ENCODE peak calls at places on chromosomes 2 and 18, in four cellular contexts. K, S, H and G are unnamed samples.

GRCh38 chr2:45699032-45699658 is 47.7 kb downstream of the PRKCE start:
- DNase-seq in K (peak), S (no peak), H (peak), G (no peak)

GRCh38 chr2:133477614-133477990 is 90.7 kb downstream of the NCKAP5 start:
- DNase-seq in K (peak), S (no peak), H (no peak), G (no peak)

GRCh38 chr2:109214651-109215371 is 85.8 kb downstream of the SH3RF3 start:
- DNase-seq in K (no peak), S (no peak), H (no peak), G (no peak)

GRCh38 chr18:57048859-57049258 is 98.0 kb upstream of the BOD1L2 start:
- DNase-seq in K (no peak), S (no peak), H (no peak), G (no peak)

GRCh38 chr2:118860506-118860905 is 13.1 kb upstream of the EN1 start:
- DNase-seq in K (no peak), S (no peak), H (no peak), G (no peak)

GRCh38 chr2:66034467-66034866 is 400.5 kb upstream of the MEIS1 start:
- DNase-seq in K (no peak), S (no peak), H (no peak), G (no peak)

GRCh38 chr2:69102234-69102633 is 89.3 kb downstream of the ANTXR1 start:
- DNase-seq in K (no peak), S (no peak), H (no peak), G (no peak)

GRCh38 chr18:73544618-73545017 is 603.0 kb downstream of the FBXO15 start:
- DNase-seq in K (no peak), S (no peak), H (no peak), G (no peak)

GRCh38 chr2:80429251-80429650 is 124.7 kb upstream of the LRRTM1 start:
- DNase-seq in K (no peak), S (no peak), H (no peak), G (no peak)

GRCh38 chr18:48806551-48807261 is 144.1 kb downstream of the SMAD7 start:
- DNase-seq in K (peak), S (peak), H (peak), G (no peak)

GRCh38 chr2:101387151-101387807 is at the start of gene CREG2:
- DNase-seq in K (peak), S (peak), H (peak), G (peak)

GRCh38 chr2:3202926-3203325 is 174.7 kb downstream of the EIPR1 start:
- DNase-seq in K (no peak), S (no peak), H (no peak), G (no peak)

DNA sequence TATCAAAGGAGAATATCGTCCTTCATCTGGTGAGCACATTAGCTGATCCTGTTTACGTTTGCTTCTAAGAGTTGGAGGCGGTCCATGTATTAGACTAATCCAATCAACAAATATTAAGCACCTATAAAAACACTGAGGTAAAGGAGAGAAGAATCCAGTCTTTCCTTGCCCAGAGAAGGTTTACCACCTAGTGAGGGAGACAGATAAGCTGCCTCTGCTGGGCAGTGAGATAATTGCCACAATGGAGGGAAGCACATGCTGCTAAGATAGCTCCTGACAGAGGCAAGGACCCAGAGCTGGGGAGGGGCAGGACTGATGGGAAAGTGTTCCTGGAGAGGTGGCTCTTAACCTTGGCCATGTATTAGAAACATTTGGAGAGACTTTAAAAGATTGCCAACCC is 36.7 kb upstream of the ST8SIA5 start:
- DNase-seq in K (no peak), S (peak), H (no peak), G (no peak)
- TF ChIP-seq CTCF in K (no peak), S (peak), H (no peak), G (no peak)

GRCh38 chr2:75311993-75312392 is 112.7 kb upstream of the TACR1 start:
- DNase-seq in K (no peak), S (peak), H (no peak), G (peak)
- TF ChIP-seq CTCF in K (no peak), S (peak), H (no peak), G (peak)

DNA sequence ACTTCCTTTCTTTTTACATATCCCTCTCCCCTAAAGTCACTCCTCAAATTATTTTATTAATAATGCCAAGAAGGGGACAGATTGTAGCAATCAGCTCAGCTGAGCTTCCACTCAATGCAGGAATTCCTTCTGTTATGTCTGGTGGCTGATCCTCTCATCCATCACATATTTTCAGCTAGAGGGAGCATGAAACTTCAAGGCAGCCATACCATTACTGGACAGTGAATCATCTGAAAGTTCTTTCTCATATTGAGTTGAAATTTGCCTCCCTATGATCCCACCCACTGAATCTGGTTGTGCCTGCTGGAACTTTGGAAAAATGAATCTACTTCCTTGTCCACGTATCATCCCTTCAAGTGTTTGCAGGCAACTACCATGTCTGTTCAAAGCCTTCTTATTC is 11.2 kb downstream of the ZNF385B start:
- DNase-seq in K (peak), S (no peak), H (no peak), G (no peak)
- TF ChIP-seq CTCF in K (peak), S (no peak), H (no peak), G (no peak)

DNA sequence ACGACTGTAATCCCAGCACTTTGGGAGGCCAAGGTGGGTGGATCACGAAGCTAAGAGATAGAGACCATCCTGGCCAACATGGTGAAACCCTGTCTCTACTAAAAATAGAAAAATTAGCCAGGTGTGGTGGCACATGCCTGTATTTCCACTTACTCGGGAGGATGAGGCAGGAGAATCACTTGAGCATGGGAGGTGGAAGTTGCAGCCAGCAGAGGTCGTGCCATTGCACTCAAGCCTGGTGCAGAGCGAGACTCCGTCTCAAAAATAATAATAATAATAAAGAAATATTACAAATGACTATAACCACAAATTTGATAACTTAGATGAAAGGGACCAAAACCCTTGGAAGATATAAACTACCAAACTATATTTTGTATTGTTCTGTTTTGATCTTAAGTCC is 226.3 kb upstream of the GULP1 start:
- DNase-seq in K (no peak), S (peak), H (no peak), G (no peak)
- TF ChIP-seq CTCF in K (no peak), S (peak), H (no peak), G (no peak)

DNA sequence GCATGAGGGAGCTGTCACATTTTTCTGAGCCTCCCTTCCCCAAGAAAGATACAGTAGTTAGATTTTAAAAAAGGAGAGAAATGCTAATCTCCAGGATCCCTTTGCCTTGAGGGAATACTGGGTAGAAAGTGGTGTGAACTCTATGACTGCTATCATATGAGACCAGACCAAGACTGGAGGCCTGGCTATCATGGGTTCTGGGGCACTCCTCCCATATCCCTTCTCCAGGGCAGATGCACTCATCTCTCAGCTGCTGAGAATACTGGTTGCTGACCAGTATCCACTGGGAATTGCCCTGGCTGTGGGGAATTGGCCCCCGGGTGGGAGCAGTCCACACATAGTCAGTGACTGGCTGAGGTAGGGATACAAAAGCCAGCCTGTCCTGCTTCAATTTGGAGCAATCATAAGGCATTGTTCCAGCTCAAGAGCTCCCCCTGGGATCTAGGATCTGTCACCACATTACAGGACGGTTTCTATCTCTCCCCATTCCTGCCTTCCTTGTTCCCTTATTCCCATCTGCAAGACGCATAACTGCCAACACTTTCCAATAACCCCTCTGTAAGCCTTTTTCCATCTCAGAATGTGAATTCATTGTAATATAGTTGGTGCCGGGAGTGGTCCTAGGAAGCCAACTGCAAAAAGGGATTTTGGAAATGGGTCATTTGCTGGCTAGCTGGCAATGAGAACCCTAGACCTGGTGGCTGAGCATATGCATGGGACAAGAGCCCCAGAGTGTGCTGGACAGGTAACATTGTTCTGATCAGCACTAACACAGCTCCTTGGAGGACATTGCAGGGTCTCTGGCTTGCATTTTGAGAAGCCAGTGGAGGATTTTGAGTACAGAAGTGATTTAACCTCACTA is 35.4 kb upstream of the REEP1 start:
- DNase-seq in K (peak), S (peak), H (peak), G (peak)
- TF ChIP-seq CTCF in K (peak), S (peak), H (peak), G (peak)

GRCh38 chr2:42954227-42954962 is 162.0 kb upstream of the HAAO start:
- DNase-seq in K (peak), S (no peak), H (no peak), G (no peak)
- TF ChIP-seq CTCF in K (no peak), S (no peak), H (no peak), G (no peak)

DNA sequence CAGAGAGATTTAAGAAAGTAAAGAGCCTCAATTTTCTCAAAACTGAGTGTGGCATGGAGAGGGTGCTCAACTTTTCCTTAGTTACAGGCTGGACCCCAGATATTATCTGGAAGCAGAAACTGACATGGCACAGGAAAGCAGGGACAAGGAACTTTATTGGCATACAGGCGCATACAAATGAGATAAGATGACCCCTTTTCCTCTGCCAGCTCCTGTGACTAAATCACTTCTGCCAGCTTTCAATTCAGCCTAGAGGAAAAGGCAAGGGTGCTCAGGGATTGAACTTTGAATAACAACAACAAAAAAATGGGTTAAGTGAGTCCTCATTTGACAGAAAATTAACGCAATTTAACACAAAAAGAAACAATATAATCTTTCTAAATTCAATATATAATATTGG is 262.9 kb downstream of the CD226 start:
- DNase-seq in K (no peak), S (no peak), H (no peak), G (no peak)
- TF ChIP-seq CTCF in K (no peak), S (no peak), H (no peak), G (no peak)

DNA sequence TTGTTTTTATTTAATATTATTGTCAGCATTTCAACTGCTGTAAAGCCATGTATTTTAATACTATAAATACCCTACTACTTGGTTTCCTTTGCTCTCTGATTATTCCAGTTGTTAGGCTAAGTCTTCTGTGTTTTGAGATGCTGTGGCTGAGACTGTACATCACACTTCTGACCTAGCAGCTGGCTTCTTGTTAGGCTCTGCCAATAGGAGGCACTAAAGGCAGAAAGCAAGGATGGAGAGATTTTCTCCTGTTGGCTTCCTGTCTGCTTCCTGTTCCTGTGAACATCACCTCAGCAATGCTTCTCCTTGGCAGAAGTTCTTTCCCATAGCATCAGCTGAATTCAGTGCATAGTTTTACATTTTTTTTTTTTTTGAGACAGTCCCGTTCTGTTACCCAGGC is 68.3 kb upstream of the YPEL5 start:
- DNase-seq in K (no peak), S (no peak), H (no peak), G (no peak)
- TF ChIP-seq CTCF in K (no peak), S (peak), H (no peak), G (no peak)

DNA sequence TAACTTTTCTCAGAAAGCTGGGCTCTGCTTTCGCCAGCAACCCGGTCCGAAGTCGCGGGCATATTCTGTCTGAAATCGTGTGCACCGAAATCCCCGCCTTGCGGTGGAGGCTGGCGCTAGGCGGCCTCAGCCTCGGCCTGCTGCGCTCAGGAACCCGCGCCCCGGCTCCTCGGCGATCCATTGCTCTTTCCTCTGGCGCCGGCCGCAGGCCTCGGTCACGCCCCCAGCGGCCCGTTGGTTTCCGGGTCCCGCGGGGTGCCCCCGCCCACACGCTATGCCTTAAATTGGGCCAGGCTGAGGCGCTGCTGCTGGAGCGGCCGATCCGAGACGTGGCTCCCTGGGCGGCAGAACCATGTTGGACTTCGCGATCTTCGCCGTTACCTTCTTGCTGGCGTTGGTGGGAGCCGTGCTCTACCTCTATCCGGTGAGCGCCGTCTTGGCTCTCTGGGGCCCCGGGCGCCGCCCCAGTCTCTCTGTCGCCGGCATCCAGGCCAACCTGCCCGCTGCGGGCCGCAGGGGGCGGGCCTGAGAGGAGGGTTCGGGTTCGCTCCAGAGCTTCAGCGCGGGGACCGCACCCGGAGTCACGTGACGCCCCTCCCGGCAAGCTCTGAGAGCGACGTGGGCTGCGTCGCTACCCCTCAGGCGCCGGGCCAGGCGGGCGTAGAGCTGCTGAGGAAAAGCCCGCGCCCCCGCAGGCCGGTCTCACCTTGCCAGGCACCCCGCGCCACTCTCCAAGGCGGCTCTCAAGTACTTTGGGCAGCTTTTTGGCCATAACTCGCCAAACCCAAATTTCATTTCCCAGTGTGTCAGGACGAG is at the start of gene CYP20A1:
- DNase-seq in K (peak), S (peak), H (peak), G (peak)
- TF ChIP-seq CTCF in K (peak), S (peak), H (no peak), G (no peak)